ENCODE peak calls at places on chromosomes 11 and 22, in four cellular contexts. One of them, this sample, is unnamed.
A peak's percentile ranks its signal among the peaks of the same experiment; 100 is the strongest.

GRCh38 chr11:3831378-3832239 is 9.2 kb downstream of the RHOG start:
- DNase-seq in left ventricle myocardium inferior: peak; percentile 43
- DNase-seq in upper lobe of right lung: peak; percentile 76
- DNase-seq in body of pancreas: no peak
- DNase-seq in this sample: no peak

GRCh38 chr22:36740716-36741115 is 35.2 kb downstream of the IFT27 start:
- DNase-seq in left ventricle myocardium inferior: no peak
- DNase-seq in body of pancreas: no peak
- DNase-seq in upper lobe of right lung: peak; percentile 12
- DNase-seq in this sample: no peak

GRCh38 chr11:115905331-115905730 is 401.1 kb upstream of the CADM1 start:
- DNase-seq in left ventricle myocardium inferior: no peak
- DNase-seq in body of pancreas: no peak
- DNase-seq in upper lobe of right lung: no peak
- DNase-seq in this sample: no peak

GRCh38 chr11:57656936-57657289 is 649 bp upstream of the CLP1 start:
- DNase-seq in body of pancreas: no peak
- DNase-seq in upper lobe of right lung: no peak
- DNase-seq in left ventricle myocardium inferior: no peak
- DNase-seq in this sample: no peak

GRCh38 chr11:3808846-3809623 is 675 bp downstream of the PGAP2 start:
- DNase-seq in left ventricle myocardium inferior: no peak
- DNase-seq in body of pancreas: peak; percentile 68
- DNase-seq in upper lobe of right lung: no peak
- DNase-seq in this sample: peak; percentile 1

GRCh38 chr11:123308077-123308476 is 113.0 kb upstream of the CLMP start:
- DNase-seq in left ventricle myocardium inferior: no peak
- DNase-seq in upper lobe of right lung: no peak
- DNase-seq in body of pancreas: no peak
- DNase-seq in this sample: no peak

GRCh38 chr11:118136341-118136740 is 16.3 kb downstream of the SCN4B start:
- DNase-seq in left ventricle myocardium inferior: no peak
- DNase-seq in body of pancreas: no peak
- DNase-seq in upper lobe of right lung: no peak
- DNase-seq in this sample: no peak

GRCh38 chr22:47539374-47539773 is 776.9 kb downstream of the TBC1D22A start:
- DNase-seq in left ventricle myocardium inferior: no peak
- DNase-seq in body of pancreas: no peak
- DNase-seq in upper lobe of right lung: no peak
- DNase-seq in this sample: no peak

GRCh38 chr11:60699282-60699681 is at the start of gene MS4A8:
- DNase-seq in upper lobe of right lung: no peak
- DNase-seq in left ventricle myocardium inferior: no peak
- DNase-seq in body of pancreas: peak; percentile 61
- DNase-seq in this sample: no peak

GRCh38 chr11:44320289-44320973 is 10.5 kb upstream of the ALX4 start:
- DNase-seq in upper lobe of right lung: peak; percentile 33
- DNase-seq in left ventricle myocardium inferior: no peak
- DNase-seq in body of pancreas: no peak
- DNase-seq in this sample: no peak

GRCh38 chr11:44319552-44320288 is 9.8 kb upstream of the ALX4 start:
- DNase-seq in body of pancreas: no peak
- DNase-seq in left ventricle myocardium inferior: no peak
- DNase-seq in upper lobe of right lung: peak; percentile 52
- DNase-seq in this sample: no peak

GRCh38 chr11:44321059-44321458 is 11.1 kb upstream of the ALX4 start:
- DNase-seq in left ventricle myocardium inferior: no peak
- DNase-seq in body of pancreas: no peak
- DNase-seq in upper lobe of right lung: no peak
- DNase-seq in this sample: no peak

GRCh38 chr11:44318369-44318768 is 8.4 kb upstream of the ALX4 start:
- DNase-seq in body of pancreas: no peak
- DNase-seq in left ventricle myocardium inferior: no peak
- DNase-seq in upper lobe of right lung: no peak
- DNase-seq in this sample: no peak

DNA sequence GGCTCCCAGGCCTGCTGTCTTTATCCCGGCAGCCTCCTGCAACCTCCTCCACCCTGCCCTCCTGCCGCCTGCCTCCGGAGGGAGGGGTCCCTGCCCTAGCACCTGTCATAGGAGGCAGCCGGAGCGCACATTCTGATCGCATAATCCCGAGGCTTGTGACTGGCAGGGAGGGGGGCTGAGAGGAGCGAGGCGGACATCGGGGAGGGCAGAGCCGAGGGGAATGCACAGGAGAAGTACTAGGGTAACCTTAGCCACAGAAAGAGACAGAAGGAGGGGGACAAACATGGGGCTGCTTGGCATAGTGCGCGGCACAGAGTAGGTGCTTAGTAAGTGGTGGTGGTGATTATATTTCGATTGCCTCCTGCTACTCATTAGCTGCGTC is 9.2 kb upstream of the ALX4 start:
- DNase-seq in left ventricle myocardium inferior: no peak
- DNase-seq in body of pancreas: no peak
- DNase-seq in upper lobe of right lung: peak; percentile 62
- DNase-seq in this sample: no peak
- H3K27me3 ChIP-seq in left ventricle myocardium inferior: peaks cover 100% of the 10 kb centered on the region
- H3K27me3 ChIP-seq in body of pancreas: peaks cover 40% of the 10 kb centered on the region
- H3K27me3 ChIP-seq in upper lobe of right lung: peaks cover 97% of the 10 kb centered on the region
- H3K27me3 ChIP-seq in this sample: no peaks in the 10 kb centered on the region

GRCh38 chr11:12762283-12762682 is 88.1 kb downstream of the TEAD1 start:
- DNase-seq in body of pancreas: no peak
- DNase-seq in upper lobe of right lung: no peak
- DNase-seq in left ventricle myocardium inferior: no peak
- DNase-seq in this sample: no peak
- H3K4me1 ChIP-seq in body of pancreas: peaks cover 6% of the 10 kb centered on the region
- H3K4me1 ChIP-seq in upper lobe of right lung: no peaks in the 10 kb centered on the region
- H3K4me1 ChIP-seq in left ventricle myocardium inferior: peaks cover 61% of the 10 kb centered on the region
- H3K4me1 ChIP-seq in this sample: no peaks in the 10 kb centered on the region

DNA sequence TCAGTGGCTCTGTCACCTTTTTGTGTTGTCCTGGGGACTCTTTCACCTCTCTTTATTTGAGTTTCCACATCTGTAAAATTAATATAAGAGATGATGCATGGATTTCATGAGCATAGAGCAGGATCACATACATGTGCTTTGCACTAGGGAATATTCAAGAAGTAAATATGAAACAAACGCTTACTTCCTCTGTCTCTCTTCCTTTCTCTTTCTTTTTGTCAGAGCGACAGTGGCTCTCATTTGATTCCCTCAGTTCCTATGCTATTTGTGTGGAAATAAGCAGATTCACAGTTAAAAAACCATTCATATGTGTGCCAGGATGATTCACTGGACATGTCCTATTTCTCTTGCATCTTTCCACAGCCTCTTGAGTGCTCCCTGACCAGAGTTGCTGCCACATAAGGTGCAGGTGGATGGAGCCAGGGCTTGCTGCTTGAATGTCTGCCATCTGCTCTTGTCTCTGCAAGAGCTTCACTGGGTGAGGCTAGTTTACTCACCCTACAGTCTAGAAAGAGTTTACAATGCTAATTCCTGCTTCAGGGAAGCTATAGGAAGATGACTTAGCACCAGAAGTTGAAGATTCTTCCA is 532.9 kb downstream of the ETS1 start:
- DNase-seq in left ventricle myocardium inferior: no peak
- DNase-seq in upper lobe of right lung: no peak
- DNase-seq in body of pancreas: no peak
- DNase-seq in this sample: no peak
- H3K27ac ChIP-seq in left ventricle myocardium inferior: no peak overlapping the region
- H3K27ac ChIP-seq in upper lobe of right lung: no peak overlapping the region
- H3K27ac ChIP-seq in body of pancreas: no peak overlapping the region
- H3K27ac ChIP-seq in this sample: no peak overlapping the region

DNA sequence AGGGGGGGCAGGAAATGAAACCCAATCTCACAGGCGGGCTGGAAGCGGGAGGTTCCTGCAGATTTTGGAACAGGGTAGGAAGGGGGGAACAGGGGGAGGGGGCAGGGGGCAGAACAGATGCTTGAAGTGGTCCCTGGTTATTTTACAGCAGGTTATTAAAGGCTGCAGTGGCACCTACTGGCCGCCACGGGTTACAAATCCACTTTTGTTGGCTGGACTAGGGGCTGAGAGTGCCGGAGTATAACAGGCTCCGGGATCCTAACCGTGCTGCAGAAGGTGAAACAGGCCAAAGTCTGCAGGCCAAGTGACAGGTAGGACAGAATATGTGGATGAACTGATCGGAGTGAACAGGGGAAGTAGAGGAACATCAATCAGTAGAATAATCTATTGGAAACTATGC is 2.5 kb downstream of the ROBO3 start:
- DNase-seq in body of pancreas: no peak
- DNase-seq in left ventricle myocardium inferior: no peak
- DNase-seq in upper lobe of right lung: no peak
- DNase-seq in this sample: no peak
- H3K27me3 ChIP-seq in body of pancreas: peaks cover 56% of the 10 kb centered on the region
- H3K27me3 ChIP-seq in left ventricle myocardium inferior: peaks cover 100% of the 10 kb centered on the region
- H3K27me3 ChIP-seq in upper lobe of right lung: peaks cover 90% of the 10 kb centered on the region
- H3K27me3 ChIP-seq in this sample: no peaks in the 10 kb centered on the region

GRCh38 chr11:1761857-1762536 is 1.7 kb downstream of the CTSD start:
- DNase-seq in left ventricle myocardium inferior: no peak
- DNase-seq in body of pancreas: no peak
- DNase-seq in upper lobe of right lung: peak; percentile 65
- DNase-seq in this sample: peak; percentile 61
- H3K4me1 ChIP-seq in left ventricle myocardium inferior: peaks cover 76% of the 10 kb centered on the region
- H3K4me1 ChIP-seq in body of pancreas: peaks cover 43% of the 10 kb centered on the region
- H3K4me1 ChIP-seq in upper lobe of right lung: peaks cover 48% of the 10 kb centered on the region
- H3K4me1 ChIP-seq in this sample: no peaks in the 10 kb centered on the region

DNA sequence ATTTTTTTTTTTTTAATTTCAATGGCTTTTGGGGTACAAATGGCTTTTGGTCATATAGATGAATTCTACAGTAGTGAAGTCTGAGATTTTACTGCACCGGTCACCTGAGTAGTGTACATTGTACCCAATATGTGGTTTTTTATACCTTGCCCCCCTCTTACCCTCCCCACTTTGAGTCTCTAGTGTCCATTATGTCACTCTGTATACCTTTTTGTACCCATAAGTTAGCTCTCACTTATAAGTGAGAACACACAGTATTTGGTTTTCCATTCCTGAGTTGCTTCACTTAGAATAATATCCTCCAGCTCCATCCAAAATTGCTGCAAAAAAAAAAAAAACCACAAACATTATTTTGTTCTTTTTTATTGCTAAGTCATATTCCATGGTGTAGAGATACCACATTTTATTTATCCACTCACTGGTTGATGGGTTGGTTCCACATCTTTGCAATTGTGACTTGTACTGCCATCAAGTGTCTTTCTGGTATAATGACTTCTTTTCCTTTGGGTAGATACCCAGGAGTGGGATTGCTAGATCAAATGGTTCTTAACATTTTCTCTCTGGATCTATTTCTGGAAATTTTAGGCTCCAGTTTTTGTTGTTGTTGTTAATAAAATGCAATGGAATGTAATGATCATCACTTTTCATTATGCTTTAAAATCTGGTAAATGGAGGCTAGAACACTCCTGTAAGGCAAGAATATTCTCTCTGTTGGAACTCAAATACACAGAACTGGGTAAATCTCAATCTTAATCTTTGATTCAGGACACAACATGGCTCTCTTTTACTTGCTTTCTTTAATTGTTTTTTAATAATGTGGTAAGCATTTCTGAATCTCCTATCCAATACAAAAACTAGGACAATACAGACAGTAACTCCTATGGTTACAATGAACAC is 10.3 kb downstream of the NEAT1 start:
- DNase-seq in left ventricle myocardium inferior: no peak
- DNase-seq in upper lobe of right lung: no peak
- DNase-seq in body of pancreas: no peak
- DNase-seq in this sample: no peak
- H3K27ac ChIP-seq in left ventricle myocardium inferior: peak overlapping the region; percentile 73
- H3K27ac ChIP-seq in upper lobe of right lung: no peak overlapping the region
- H3K27ac ChIP-seq in body of pancreas: no peak overlapping the region
- H3K27ac ChIP-seq in this sample: no peak overlapping the region

DNA sequence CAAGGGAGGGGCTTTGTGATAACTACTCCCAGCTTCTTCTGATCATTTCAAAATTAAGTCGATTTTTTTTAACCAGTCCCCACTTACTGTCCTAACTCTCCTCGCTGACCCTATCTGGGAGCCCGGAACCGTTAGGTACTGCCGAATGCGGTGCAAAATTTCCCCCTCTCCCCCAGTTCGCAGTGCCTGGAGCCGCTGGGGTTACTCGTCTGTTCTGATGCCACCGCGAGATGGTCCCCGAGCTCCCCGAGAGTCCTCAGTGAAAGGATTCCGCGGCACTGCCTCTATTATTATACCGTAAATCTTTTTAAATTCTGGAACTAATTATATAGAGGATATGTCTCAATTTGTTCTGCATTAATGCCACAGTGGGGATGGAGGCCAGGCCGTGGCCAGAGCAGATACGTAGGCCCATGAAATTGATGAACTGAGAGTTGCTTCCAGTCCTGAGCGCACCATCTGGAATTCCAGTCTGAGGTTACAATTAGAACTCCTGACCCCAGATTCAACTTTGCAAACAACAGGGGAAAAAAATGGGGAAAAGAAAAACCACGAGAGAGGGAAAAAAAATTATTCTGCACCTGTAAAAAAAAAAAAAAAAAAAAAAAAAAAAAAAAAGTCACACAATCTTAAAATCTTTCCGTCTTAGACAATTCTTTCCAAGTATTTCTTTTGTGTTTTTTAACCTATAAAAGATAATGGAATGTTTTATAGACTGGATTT is 4.3 kb upstream of the WT1 start:
- DNase-seq in body of pancreas: no peak
- DNase-seq in left ventricle myocardium inferior: no peak
- DNase-seq in upper lobe of right lung: no peak
- DNase-seq in this sample: no peak
- H3K27me3 ChIP-seq in body of pancreas: peaks cover 16% of the 10 kb centered on the region
- H3K27me3 ChIP-seq in left ventricle myocardium inferior: peaks cover 100% of the 10 kb centered on the region
- H3K27me3 ChIP-seq in upper lobe of right lung: peaks cover 98% of the 10 kb centered on the region
- H3K27me3 ChIP-seq in this sample: no peaks in the 10 kb centered on the region

This sample was measured in aorta.